ENCODE peak calls at places on chromosomes 11 and 22, in nine cellular contexts. D is ELR; F is DMS153; R is activated effector memory CD4-positive, alpha-beta T cell treated with Interleukin-2 at 50 U/mL for 16 hours; A is RWPE1; V is hypothalamus; Z is amniotic stem cell; E is GM19239; K is AG20443. W is an unnamed sample.

GRCh38 chr22:22754961-22755777 is 110.8 kb downstream of the GGTLC2 start:
- DNase-seq in R (no peak), Z (no peak), V (no peak), A (no peak), F (no peak), K (no peak), E (no peak), D (no peak), W (no peak)

GRCh38 chr11:2576536-2576935 is 123.3 kb downstream of the KCNQ1OT1 start:
- DNase-seq in E (no peak), Z (no peak), D (no peak), K (no peak), A (no peak), F (no peak), R (no peak), V (no peak), W (no peak)

GRCh38 chr22:35842954-35843353 is 125.3 kb downstream of the APOL5 start:
- DNase-seq in R (no peak), K (peak), A (peak), V (no peak), Z (no peak), E (peak), F (peak), D (peak), W (peak)

GRCh38 chr11:67312187-67313021 is 9.1 kb downstream of the SSH3 start:
- DNase-seq in Z (no peak), E (no peak), F (no peak), A (peak), V (no peak), K (no peak), R (peak), D (no peak), W (no peak)

GRCh38 chr11:85759915-85760314 is 51.0 kb downstream of the SYTL2 start:
- DNase-seq in Z (no peak), A (peak), R (no peak), D (peak), K (peak), V (no peak), F (no peak), E (no peak), W (no peak)

GRCh38 chr11:94740083-94740974 is 27.8 kb upstream of the AMOTL1 start:
- DNase-seq in R (no peak), D (peak), A (no peak), E (no peak), K (peak), Z (no peak), V (peak), F (no peak), W (no peak)

GRCh38 chr11:85170184-85170583 is 457.0 kb downstream of the DLG2 start:
- DNase-seq in E (no peak), K (peak), D (peak), F (no peak), R (no peak), A (peak), Z (no peak), V (no peak), W (no peak)

GRCh38 chr11:131412061-131412460 is 41.6 kb downstream of the NTM start:
- DNase-seq in A (no peak), R (no peak), D (no peak), Z (no peak), E (no peak), V (no peak), K (no peak), F (no peak), W (no peak)

GRCh38 chr11:2521081-2521480 is 76.3 kb downstream of the KCNQ1 start:
- DNase-seq in Z (no peak), R (no peak), D (no peak), K (no peak), F (no peak), E (no peak), A (no peak), V (no peak), W (no peak)

GRCh38 chr22:42180349-42180842 is 49.8 kb upstream of the CYP2D6 start:
- DNase-seq in V (no peak), Z (no peak), A (no peak), E (no peak), F (no peak), K (no peak), D (peak), R (peak), W (no peak)

GRCh38 chr11:68436985-68437926 is 23.3 kb upstream of the PPP6R3 start:
- DNase-seq in F (no peak), D (peak), V (no peak), Z (peak), K (peak), R (no peak), A (peak), E (no peak), W (no peak)

GRCh38 chr11:97290444-97291041 is 900.7 kb downstream of the JRKL start:
- DNase-seq in A (no peak), R (no peak), Z (no peak), K (no peak), E (no peak), F (no peak), D (peak), V (no peak), W (no peak)

GRCh38 chr11:33996498-33997454 is 54.8 kb upstream of the CAPRIN1 start:
- DNase-seq in V (peak), Z (peak), D (peak), K (peak), A (peak), F (peak), E (peak), R (peak), W (peak)

GRCh38 chr11:118291453-118291852 is 13.1 kb upstream of the CD3E start:
- DNase-seq in R (no peak), V (no peak), A (peak), F (no peak), D (peak), Z (no peak), E (no peak), K (no peak), W (no peak)